ENCODE peak calls at places on chromosomes 2 and 18, in six cellular contexts. F is HL-60; Z is uterus; K is GM12878; U is heart left ventricle; D is CD8-positive, alpha-beta T cell. B is an unnamed sample.

GRCh38 chr2:49903471-49903870 is 749.2 kb upstream of the FSHR start:
- DNase-seq in F (no peak), Z (no peak), K (no peak), U (no peak), D (no peak), B (no peak)

GRCh38 chr2:84214455-84214854 is 244.6 kb downstream of the SUCLG1 start:
- DNase-seq in F (no peak), Z (no peak), K (no peak), U (no peak), D (no peak), B (no peak)

GRCh38 chr2:740446-741293 is 63.5 kb upstream of the TMEM18 start:
- DNase-seq in F (no peak), Z (peak), K (no peak), U (peak), D (peak), B (no peak)

GRCh38 chr2:206853880-206854279 is 85.4 kb upstream of the CPO start:
- DNase-seq in F (no peak), Z (no peak), K (no peak), U (no peak), D (no peak), B (no peak)

GRCh38 chr2:160375802-160376469 is 117.7 kb downstream of the RBMS1 start:
- DNase-seq in F (no peak), Z (no peak), K (no peak), U (no peak), D (no peak), B (no peak)

GRCh38 chr2:59947220-59947619 is 606.2 kb downstream of the BCL11A start:
- DNase-seq in F (no peak), Z (no peak), K (no peak), U (no peak), D (no peak), B (no peak)

GRCh38 chr2:239566995-239567580 is 166.3 kb upstream of the HDAC4 start:
- DNase-seq in F (no peak), Z (no peak), K (no peak), U (no peak), D (no peak), B (no peak)

GRCh38 chr2:128394004-128394730 is 75.5 kb upstream of the HS6ST1 start:
- DNase-seq in F (no peak), Z (no peak), K (no peak), U (no peak), D (no peak), B (no peak)

GRCh38 chr2:108858894-108859293 is 72.3 kb downstream of the CCDC138 start:
- DNase-seq in F (no peak), Z (no peak), K (no peak), U (no peak), D (no peak), B (no peak)

DNA sequence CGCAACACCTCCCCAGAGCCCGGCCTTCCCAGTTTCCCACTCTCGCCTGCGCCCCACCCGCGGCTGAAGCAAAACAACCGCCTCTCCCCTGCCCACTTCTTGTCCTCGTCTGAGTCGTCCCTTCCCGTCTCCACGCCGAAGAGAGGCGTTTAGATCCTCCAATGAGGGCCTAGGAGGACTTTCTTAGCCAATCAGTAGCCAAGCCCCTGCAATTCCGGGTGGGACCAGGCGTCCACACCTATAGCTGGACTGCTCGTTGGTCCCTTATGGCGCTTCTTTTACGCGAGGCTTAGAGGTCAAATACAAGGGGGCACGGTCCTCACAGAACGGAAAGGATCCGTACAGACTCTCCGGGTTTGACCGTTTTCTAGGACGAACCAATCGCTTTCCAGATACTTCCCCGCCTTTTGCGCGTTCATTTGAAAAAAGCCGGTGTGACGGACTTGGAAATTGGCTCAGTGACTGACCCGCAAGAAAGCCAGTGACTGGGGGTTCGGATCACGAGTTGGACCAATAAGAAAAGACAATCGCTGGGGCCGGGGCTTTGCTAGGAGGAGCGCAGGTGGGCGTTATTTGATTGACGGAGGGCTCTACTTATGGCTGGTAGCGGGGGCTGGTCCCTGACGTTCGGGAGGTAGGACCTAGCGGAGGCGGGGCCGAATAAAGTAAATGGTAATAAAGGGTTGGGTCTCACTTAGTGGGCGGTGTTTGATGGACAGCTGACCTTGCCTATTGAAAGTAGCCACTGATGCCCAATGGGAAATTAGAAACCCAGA is 579 bp upstream of the PPM1B start:
- DNase-seq in F (peak), Z (peak), K (peak), U (peak), D (peak), B (peak)
- H3K4me3 ChIP-seq in F (peak), Z (peak), K (peak), U (peak), D (peak), B (peak)

DNA sequence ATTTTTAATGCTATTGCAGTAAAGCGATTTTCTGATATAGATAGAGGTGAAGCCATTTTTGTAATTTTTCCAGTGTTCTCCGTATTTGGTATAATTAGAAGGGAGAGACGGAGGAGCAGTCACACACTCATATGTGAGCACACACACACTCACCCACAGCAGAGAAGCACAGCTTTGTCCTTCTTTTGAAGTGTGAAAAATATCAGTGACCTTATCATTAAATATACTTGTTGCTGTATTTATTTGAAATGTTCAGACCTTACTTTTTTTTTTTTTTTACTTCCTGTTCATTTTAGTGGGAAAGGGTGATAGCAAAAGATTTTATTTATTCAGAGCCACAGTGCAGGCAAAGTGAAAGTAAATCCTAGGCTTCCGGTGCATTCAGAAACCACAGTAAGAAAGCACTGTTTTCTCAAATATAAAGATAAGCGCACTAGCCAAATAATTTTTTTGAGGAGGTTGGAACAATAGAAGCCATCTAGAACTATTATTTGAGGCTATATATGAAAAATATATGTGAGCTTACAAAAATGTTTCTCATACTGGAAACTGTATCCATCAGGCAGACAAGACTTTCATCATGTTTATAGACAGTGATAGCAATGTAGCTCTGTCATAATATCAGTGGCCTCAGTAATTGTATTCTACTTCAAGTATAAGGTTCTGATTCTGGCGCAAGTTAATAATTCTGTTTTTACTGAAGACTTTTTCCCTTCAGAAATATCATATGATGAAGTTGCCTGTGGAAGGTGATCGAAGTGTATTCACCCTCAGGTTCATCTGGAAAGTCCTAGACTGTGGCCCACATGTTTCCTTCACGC is 37.2 kb downstream of the TSHZ1 start:
- DNase-seq in F (no peak), Z (no peak), K (no peak), U (no peak), D (no peak), B (peak)
- H3K4me3 ChIP-seq in F (peak), Z (peak), K (peak), U (peak), D (peak), B (peak)

DNA sequence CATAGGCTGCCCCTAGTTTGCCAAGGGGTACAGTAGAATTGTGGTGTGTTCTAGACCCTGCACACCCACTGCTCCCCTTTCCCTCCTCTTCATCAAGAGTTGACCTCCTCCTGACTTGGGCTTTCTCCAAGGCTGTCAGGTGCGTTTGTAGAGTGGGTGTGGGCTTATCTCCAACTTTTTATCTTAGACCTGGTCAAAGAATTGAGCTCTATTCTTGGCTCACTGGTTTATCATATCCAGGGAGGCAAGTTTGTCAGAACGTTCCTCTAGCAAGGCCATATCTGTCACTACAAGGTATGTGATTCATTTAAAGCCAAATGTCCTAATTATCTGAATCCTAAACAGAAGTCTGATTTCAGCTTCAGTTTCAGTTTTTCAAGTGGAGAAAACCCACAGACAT is 117.2 kb upstream of the MGAT5 start:
- DNase-seq in F (no peak), Z (no peak), K (no peak), U (no peak), D (no peak), B (no peak)
- H3K4me3 ChIP-seq in F (no peak), Z (no peak), K (peak), U (peak), D (no peak), B (no peak)

GRCh38 chr2:157625311-157625710 is 3.4 kb downstream of the ACVR1C start:
- DNase-seq in F (no peak), Z (no peak), K (no peak), U (no peak), D (no peak), B (no peak)

GRCh38 chr2:157628282-157628531 is 457 bp downstream of the ACVR1C start:
- DNase-seq in F (no peak), Z (no peak), K (no peak), U (no peak), D (no peak), B (no peak)

GRCh38 chr2:157628532-157629415 is at the start of gene ACVR1C:
- DNase-seq in F (no peak), Z (peak), K (no peak), U (peak), D (peak), B (peak)

DNA sequence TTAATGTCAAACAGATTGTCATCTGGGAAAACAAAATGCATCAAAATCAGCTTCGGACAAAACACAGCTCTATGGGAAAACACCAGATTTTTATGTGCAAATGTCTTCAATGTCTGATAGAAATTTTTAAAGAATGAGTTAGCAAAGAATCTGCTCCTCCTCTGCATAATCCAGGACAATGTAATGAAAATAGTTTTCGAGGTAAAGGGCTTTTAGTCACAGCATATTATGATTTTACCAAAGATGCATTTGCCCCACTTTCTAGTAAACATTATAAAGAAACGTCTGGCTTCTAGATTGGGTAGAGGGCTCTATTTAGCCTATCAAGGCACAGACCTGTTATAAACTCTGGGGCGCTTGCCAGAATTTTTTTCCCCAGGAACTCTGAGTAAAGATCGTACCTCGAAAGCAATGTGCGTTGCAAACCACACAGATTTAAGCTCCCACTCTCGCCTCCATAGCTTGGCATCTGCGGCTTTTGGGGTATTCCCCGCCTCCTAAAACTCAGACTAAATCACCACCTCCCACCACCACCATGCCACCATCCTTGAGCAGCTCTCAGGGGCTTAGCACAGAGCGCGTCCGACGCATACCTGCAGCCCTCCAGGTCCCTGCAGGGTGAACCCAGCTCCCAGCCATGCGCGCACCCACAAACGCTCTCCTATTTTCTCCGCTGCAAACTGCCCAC is 926 bp downstream of the ACVR1C start:
- DNase-seq in F (no peak), Z (no peak), K (no peak), U (no peak), D (peak), B (peak)
- H3K4me3 ChIP-seq in F (no peak), Z (peak), K (no peak), U (peak), D (peak), B (peak)